ENCODE peak calls at places on chromosomes 6 and 20, in nine cellular contexts. U is mesendoderm; T is NCI-H1436; H is stimulated activated CD8-positive, alpha-beta memory T cell treated with anti-CD3 and anti-CD28 coated beads, Interleukin-2, amount 100 ng/mL, for 1 hour; Y is fibroblast of the conjunctiva; X is astrocyte of the spinal cord; L is left colon; A is NCI-H1092 treated with DMSO at 0.1 percent for 48 hours; J is AG20443. B is an unnamed sample.

GRCh38 chr6:167568407-167569024 is 243.6 kb downstream of the TTLL2 start:
- DNase-seq in J (no peak), L (no peak), T (no peak), U (no peak), H (no peak), Y (no peak), X (no peak), A (no peak), B (no peak)

GRCh38 chr6:156107514-156108150 is 652.0 kb upstream of the NOX3 start:
- DNase-seq in X (no peak), L (no peak), A (no peak), H (no peak), T (peak), J (no peak), U (no peak), Y (no peak), B (peak)

GRCh38 chr20:1371235-1371782 is 21.5 kb downstream of the FKBP1A start:
- DNase-seq in A (no peak), T (no peak), L (no peak), X (no peak), J (no peak), H (no peak), U (no peak), Y (no peak), B (no peak)

GRCh38 chr6:149060300-149060984 is 257.1 kb upstream of the TAB2 start:
- DNase-seq in L (peak), U (no peak), H (peak), A (peak), Y (no peak), X (no peak), T (no peak), J (no peak), B (no peak)

GRCh38 chr6:786946-787763 is 94.2 kb upstream of the EXOC2 start:
- DNase-seq in H (no peak), J (peak), U (peak), T (no peak), X (no peak), L (no peak), Y (no peak), A (no peak), B (peak)

GRCh38 chr6:44053760-44054556 is 73.3 kb downstream of the MRPL14 start:
- DNase-seq in Y (no peak), A (no peak), J (peak), U (peak), H (no peak), T (no peak), L (no peak), X (peak), B (peak)

GRCh38 chr6:38836585-38836984 is 121.5 kb downstream of the DNAH8 start:
- DNase-seq in A (no peak), X (no peak), J (no peak), H (no peak), T (no peak), U (no peak), L (no peak), Y (no peak), B (no peak)

GRCh38 chr6:122692175-122692598 is 82.0 kb downstream of the PKIB start:
- DNase-seq in Y (no peak), X (peak), J (peak), A (no peak), U (no peak), T (no peak), H (no peak), L (no peak), B (peak)

GRCh38 chr6:40692311-40692710 is 105.1 kb upstream of the LRFN2 start:
- DNase-seq in X (no peak), J (no peak), Y (no peak), U (no peak), A (no peak), L (no peak), H (no peak), T (no peak), B (peak)

GRCh38 chr20:16283978-16284377 is 289.3 kb downstream of the KIF16B start:
- DNase-seq in U (peak), Y (no peak), A (no peak), T (no peak), L (peak), X (no peak), J (no peak), H (no peak), B (peak)

GRCh38 chr6:7463785-7464184 is 74.2 kb downstream of the RIOK1 start:
- DNase-seq in T (no peak), A (no peak), X (no peak), U (peak), L (peak), Y (no peak), H (no peak), J (peak), B (no peak)

GRCh38 chr6:37367557-37367956 is 13.8 kb downstream of the RNF8 start:
- DNase-seq in X (no peak), T (no peak), L (no peak), Y (no peak), H (no peak), J (no peak), U (no peak), A (no peak), B (no peak)

GRCh38 chr6:71478834-71479541 is 190.4 kb downstream of the OGFRL1 start:
- DNase-seq in Y (peak), T (no peak), L (no peak), X (peak), H (no peak), A (no peak), J (peak), U (peak), B (peak)